ENCODE peak calls at places on chromosome 22, in four cellular contexts. P is body of pancreas, T is heart left ventricle, R is stomach. F is an unnamed sample. For H3K4me1, the result is how much of the 10 kb centered on the place peaks cover.

GRCh38 chr22:31846161-31847115 is 92.6 kb downstream of the DEPDC5 start:
- DNase-seq in T (no peak), R (no peak), P (no peak), F (peak)

GRCh38 chr22:50737728-50738648 is at the start of gene ACR:
- DNase-seq in T (peak), P (peak), R (peak), F (peak)

GRCh38 chr22:47318041-47318737 is 555.7 kb downstream of the TBC1D22A start:
- DNase-seq in R (no peak), P (no peak), T (no peak), F (no peak)

GRCh38 chr22:18070041-18070440 is 7.7 kb upstream of the PEX26 start:
- DNase-seq in R (no peak), T (no peak), P (no peak), F (no peak)

GRCh38 chr22:21587803-21588611 is 20.5 kb downstream of the UBE2L3 start:
- DNase-seq in P (no peak), T (no peak), R (no peak), F (no peak)

GRCh38 chr22:49567894-49568750 is 259.6 kb downstream of the BRD1 start:
- DNase-seq in P (peak), T (no peak), R (no peak), F (peak)

GRCh38 chr22:26461188-26461810 is 22.3 kb downstream of the HPS4 start:
- DNase-seq in T (no peak), R (peak), P (peak), F (peak)

GRCh38 chr22:48740086-48740730 is 1087.5 kb downstream of the BRD1 start:
- DNase-seq in P (no peak), T (peak), R (peak), F (no peak)

GRCh38 chr22:48937032-48937639 is 890.5 kb downstream of the BRD1 start:
- DNase-seq in P (no peak), R (peak), T (no peak), F (peak)

GRCh38 chr22:50276143-50276542 is 6.0 kb upstream of the MAPK11 start:
- DNase-seq in P (peak), T (peak), R (peak), F (peak)

GRCh38 chr22:47125603-47126002 is 363.2 kb downstream of the TBC1D22A start:
- DNase-seq in P (peak), T (peak), R (no peak), F (peak)

GRCh38 chr22:19038728-19039447 is 83.3 kb downstream of the DGCR2 start:
- DNase-seq in T (peak), P (no peak), R (no peak), F (peak)

GRCh38 chr22:48939441-48940265 is 888.0 kb downstream of the BRD1 start:
- DNase-seq in P (no peak), T (no peak), R (peak), F (peak)

GRCh38 chr22:46756097-46756496 is 6.4 kb upstream of the TBC1D22A start:
- DNase-seq in R (no peak), T (no peak), P (no peak), F (no peak)

GRCh38 chr22:31097941-31098632 is 9.3 kb downstream of the SELENOM start:
- DNase-seq in T (no peak), R (no peak), P (no peak), F (no peak)

GRCh38 chr22:32765117-32765618 is 36.3 kb upstream of the TIMP3 start:
- DNase-seq in R (no peak), P (no peak), T (no peak), F (no peak)

GRCh38 chr22:32625985-32626384 is 151.4 kb downstream of the FBXO7 start:
- DNase-seq in R (no peak), P (no peak), T (no peak), F (no peak)

DNA sequence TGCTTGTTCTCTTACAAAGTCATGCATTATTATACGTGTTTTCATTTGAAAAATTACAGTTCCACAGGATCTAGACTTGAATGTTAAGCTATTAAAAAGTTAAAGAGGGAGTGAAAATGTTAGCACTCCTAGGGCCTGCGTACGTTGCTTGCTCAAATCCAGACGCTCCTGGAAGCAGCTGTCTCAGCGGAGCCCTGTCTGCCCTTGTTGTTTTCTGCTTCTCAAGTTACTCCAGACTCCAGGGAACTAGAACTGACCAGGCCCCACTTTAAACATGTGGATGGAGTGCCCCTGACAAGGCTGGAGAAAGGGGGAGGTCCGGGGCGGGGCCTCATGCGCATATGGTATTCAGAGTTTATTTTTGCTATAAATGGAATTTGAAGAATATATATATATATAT is 9.6 kb downstream of the PARVB start:
- DNase-seq in R (no peak), T (no peak), P (no peak), F (no peak)
- H3K4me1 ChIP-seq in R (under half), T (under half), P (under half), F (under half)

GRCh38 chr22:35961480-35961902 is 67.1 kb downstream of the RBFOX2 start:
- DNase-seq in P (peak), R (no peak), T (no peak), F (peak)
- H3K27ac ChIP-seq in P (no peak), R (no peak), T (peak), F (peak)

DNA sequence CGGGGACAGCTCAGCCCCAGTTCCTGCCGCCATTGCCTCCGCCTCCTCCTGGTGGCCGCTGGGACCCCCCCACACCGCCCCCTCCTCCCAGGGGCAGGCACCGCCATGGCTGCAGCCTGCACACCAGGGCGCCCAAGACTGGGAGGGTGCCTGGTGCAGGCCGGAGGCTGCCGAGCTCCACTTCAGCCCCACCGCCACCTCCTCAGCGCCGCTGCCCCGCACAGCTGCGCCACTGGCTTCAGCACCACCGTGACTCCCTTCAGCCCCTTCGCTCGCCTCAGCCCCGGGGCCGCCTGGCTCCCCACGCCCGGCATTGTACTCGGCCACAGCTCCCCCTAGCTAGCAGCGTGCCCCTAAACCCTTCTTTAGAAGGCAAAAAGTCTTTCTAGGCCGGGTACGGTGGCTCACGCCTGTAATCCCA is 131.1 kb downstream of the CRYBB2 start:
- DNase-seq in P (no peak), T (peak), R (peak), F (no peak)
- TF ChIP-seq CTCF in P (no peak), T (no peak), R (no peak), F (no peak)

GRCh38 chr22:45505991-45506743 is 3.5 kb downstream of the FBLN1 start:
- DNase-seq in R (no peak), P (no peak), T (no peak), F (peak)
- H3K4me1 ChIP-seq in R (under half), P (under half), T (under half), F (under half)

GRCh38 chr22:38308791-38309498 is 8.3 kb downstream of the CSNK1E start:
- DNase-seq in P (no peak), T (peak), R (no peak), F (no peak)

GRCh38 chr22:38302906-38303305 is 14.3 kb downstream of the CSNK1E start:
- DNase-seq in T (no peak), R (no peak), P (no peak), F (no peak)

GRCh38 chr22:38303974-38304373 is 13.3 kb downstream of the CSNK1E start:
- DNase-seq in T (no peak), P (no peak), R (no peak), F (no peak)

GRCh38 chr22:38304526-38304925 is 12.7 kb downstream of the CSNK1E start:
- DNase-seq in P (no peak), T (peak), R (no peak), F (no peak)

GRCh38 chr22:38305481-38306448 is 11.5 kb downstream of the CSNK1E start:
- DNase-seq in T (peak), P (peak), R (no peak), F (peak)
- H3K27ac ChIP-seq in T (peak), P (peak), R (peak), F (no peak)

GRCh38 chr22:37549704-37550059 is 10.6 kb upstream of the CDC42EP1 start:
- DNase-seq in R (peak), T (no peak), P (peak), F (peak)

GRCh38 chr22:37545703-37546435 is 14.4 kb upstream of the CDC42EP1 start:
- DNase-seq in T (peak), P (peak), R (peak), F (peak)

GRCh38 chr22:37544955-37545702 is 15.2 kb upstream of the CDC42EP1 start:
- DNase-seq in P (peak), T (peak), R (peak), F (peak)

GRCh38 chr22:37547249-37547741 is 13.0 kb upstream of the CDC42EP1 start:
- DNase-seq in T (no peak), P (peak), R (no peak), F (peak)

DNA sequence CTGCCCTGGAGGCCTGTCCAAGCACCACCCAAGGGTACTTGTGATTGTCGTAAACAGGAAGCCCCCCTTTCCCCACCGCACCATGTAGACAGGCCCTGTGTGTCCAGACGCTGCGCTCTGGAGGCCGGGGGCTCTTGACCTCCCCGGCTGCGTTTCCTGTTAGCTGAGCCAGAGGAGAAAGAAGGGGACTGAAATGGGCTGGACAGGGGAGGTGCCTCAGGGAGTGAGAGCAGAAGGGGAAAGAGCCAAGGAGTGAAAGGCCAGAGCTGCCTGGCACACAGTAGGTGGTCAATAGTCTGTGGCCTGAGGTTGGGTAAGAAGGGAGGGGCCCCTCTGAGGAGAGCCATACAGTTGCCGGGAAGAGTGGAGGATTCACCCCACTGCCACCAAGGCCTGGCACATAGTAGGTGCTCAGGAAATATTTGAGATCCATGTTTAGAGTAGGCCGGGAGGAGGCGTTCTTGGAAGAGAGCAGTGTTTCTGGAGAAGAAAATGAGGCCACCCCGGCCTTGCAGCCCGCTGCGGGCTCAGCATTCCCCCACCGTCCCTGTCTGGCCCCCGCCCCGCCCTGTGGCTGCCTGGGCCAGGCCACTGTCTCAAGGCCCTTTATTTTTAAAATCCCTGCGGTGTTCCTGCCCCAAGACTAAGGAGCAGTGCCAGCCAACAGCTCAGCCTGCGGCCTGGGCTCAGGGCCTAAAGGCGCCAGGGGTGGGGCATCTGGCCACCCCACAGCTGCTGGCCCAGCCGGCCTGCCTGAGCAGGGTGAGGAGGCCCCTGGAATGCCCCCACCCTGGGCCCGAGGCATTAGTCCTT is 13.6 kb upstream of the CDC42EP1 start:
- DNase-seq in R (peak), T (peak), P (peak), F (peak)
- TF ChIP-seq CTCF in R (no peak), T (no peak), P (no peak), F (no peak)

GRCh38 chr22:40592352-40593113 is 44.0 kb downstream of the MRTFA start:
- DNase-seq in T (no peak), R (no peak), P (no peak), F (no peak)

GRCh38 chr22:40595497-40596234 is 40.9 kb downstream of the MRTFA start:
- DNase-seq in T (no peak), R (no peak), P (no peak), F (no peak)

GRCh38 chr22:40594346-40594745 is 42.2 kb downstream of the MRTFA start:
- DNase-seq in R (no peak), T (no peak), P (no peak), F (no peak)

GRCh38 chr22:40594924-40595323 is 41.6 kb downstream of the MRTFA start:
- DNase-seq in R (no peak), T (no peak), P (no peak), F (no peak)

DNA sequence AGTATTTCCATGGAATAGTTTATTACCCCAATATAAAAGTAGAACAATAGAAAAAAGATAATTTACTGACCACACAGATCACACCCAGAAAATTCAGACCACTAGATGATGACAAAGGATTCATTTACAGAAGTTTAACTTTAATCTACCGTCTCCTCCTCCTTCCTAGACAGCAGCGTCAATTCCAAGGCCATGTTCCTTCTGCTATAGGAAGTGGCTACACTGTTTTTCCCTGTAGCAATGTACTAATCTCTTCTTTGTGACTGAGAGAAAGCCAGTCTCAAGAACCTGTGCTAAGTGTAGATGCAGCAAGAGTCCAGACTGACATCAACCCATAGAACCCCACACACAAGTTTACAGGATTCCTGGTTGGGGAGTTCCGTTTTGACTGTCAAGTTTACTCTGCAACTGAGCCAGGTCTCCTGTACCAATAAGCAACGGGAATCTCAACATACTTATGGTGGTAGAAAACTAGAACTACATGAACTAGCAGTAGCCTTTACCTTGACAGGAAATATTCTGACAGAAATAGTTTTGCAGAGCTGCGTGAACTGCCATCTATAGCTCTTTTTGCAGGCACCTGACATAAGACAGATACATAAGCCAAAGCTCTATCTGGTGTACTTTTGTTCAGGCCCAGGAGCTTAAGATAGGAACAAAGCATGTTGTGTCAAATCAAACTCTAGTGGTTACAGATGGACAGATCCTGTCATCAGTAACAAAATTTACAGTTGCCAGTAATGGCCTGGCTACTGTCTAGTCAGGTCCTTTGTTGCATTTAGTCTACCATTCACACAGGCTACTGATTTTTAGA is 42.9 kb downstream of the MRTFA start:
- DNase-seq in T (no peak), R (no peak), P (no peak), F (no peak)
- H3K4me1 ChIP-seq in T (under half), R (under half), P (half or more), F (under half)

DNA sequence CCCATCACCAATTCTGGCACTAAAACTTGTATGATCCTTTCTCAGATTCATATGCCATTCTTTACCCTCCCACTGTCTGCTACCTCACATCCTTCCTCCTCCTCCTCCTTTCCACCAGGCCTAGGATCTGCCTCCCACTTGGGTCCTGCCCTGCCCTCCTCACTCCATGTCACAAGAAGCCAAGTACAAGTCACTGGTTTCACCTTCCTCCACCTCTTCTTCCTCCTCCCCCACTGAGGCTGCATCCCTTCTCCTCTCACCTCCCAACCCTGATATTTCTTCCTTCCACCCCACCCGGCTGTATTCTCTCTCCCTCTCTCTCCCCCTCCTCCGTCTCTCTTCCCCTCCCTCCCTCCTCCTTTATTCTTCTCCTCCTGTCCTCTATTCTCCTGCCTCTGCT is 46.6 kb downstream of the LARGE1 start:
- DNase-seq in R (no peak), T (no peak), P (no peak), F (no peak)
- H3K27ac ChIP-seq in R (no peak), T (peak), P (no peak), F (no peak)

F was measured in endodermal cell.